ENCODE peak calls at places on chromosomes 7 and 10, in eight cellular contexts. F, S, M, R, E, X, K and O are unnamed samples.

GRCh38 chr7:135877799-135878198 is 99.4 kb downstream of the MTPN start:
- DNase-seq in F (peak), S (no peak), M (no peak), R (no peak), E (peak), X (no peak), K (no peak), O (peak)

GRCh38 chr7:101134399-101134980 is 7.6 kb downstream of the SERPINE1 start:
- DNase-seq in F (peak), S (no peak), M (no peak), R (no peak), E (no peak), X (peak), K (no peak), O (no peak)

GRCh38 chr7:139566736-139567646 is 43.5 kb downstream of the CLEC2L start:
- DNase-seq in F (no peak), S (no peak), M (no peak), R (peak), E (no peak), X (no peak), K (no peak), O (no peak)

GRCh38 chr10:43284341-43284910 is 17.6 kb upstream of the RASGEF1A start:
- DNase-seq in F (peak), S (peak), M (no peak), R (peak), E (peak), X (no peak), K (peak), O (no peak)

GRCh38 chr7:148255333-148255732 is 335.2 kb upstream of the C7orf33 start:
- DNase-seq in F (peak), S (peak), M (no peak), R (no peak), E (no peak), X (no peak), K (no peak), O (no peak)

GRCh38 chr10:88115406-88115805 is 252.0 kb downstream of the PTEN start:
- DNase-seq in F (no peak), S (no peak), M (no peak), R (no peak), E (no peak), X (no peak), K (no peak), O (no peak)

GRCh38 chr10:72291019-72291532 is 17.4 kb downstream of the DDIT4 start:
- DNase-seq in F (peak), S (no peak), M (no peak), R (no peak), E (no peak), X (no peak), K (peak), O (no peak)

GRCh38 chr7:82098410-82098809 is 328.6 kb upstream of the HGF start:
- DNase-seq in F (no peak), S (no peak), M (no peak), R (no peak), E (no peak), X (no peak), K (no peak), O (no peak)

GRCh38 chr10:57964371-57964770 is 303.3 kb downstream of the IPMK start:
- DNase-seq in F (peak), S (no peak), M (no peak), R (no peak), E (no peak), X (no peak), K (no peak), O (no peak)

GRCh38 chr7:27160147-27160545 is 3.7 kb upstream of the HOXA7 start:
- DNase-seq in F (peak), S (no peak), M (no peak), R (no peak), E (peak), X (no peak), K (no peak), O (no peak)

GRCh38 chr7:11206131-11206921 is 232.7 kb downstream of the PHF14 start:
- DNase-seq in F (no peak), S (no peak), M (no peak), R (no peak), E (no peak), X (peak), K (no peak), O (no peak)

GRCh38 chr10:974038-974784 is 14.0 kb upstream of the GTPBP4 start:
- DNase-seq in F (no peak), S (no peak), M (no peak), R (no peak), E (peak), X (no peak), K (no peak), O (no peak)

GRCh38 chr10:86583983-86584382 is 62.4 kb upstream of the WAPL start:
- DNase-seq in F (peak), S (no peak), M (no peak), R (peak), E (no peak), X (no peak), K (no peak), O (no peak)

GRCh38 chr7:56079450-56080185 is 13.1 kb downstream of the PHKG1 start:
- DNase-seq in F (peak), S (no peak), M (no peak), R (peak), E (no peak), X (peak), K (no peak), O (no peak)

GRCh38 chr10:63007112-63007511 is 126.0 kb upstream of the NRBF2 start:
- DNase-seq in F (no peak), S (no peak), M (no peak), R (no peak), E (no peak), X (no peak), K (no peak), O (no peak)

GRCh38 chr7:154627571-154628290 is 375.2 kb downstream of the PAXIP1 start:
- DNase-seq in F (no peak), S (no peak), M (no peak), R (no peak), E (no peak), X (no peak), K (no peak), O (no peak)

GRCh38 chr10:6580279-6581029 is 378 bp upstream of the PRKCQ start:
- DNase-seq in F (no peak), S (peak), M (peak), R (peak), E (peak), X (peak), K (peak), O (no peak)

GRCh38 chr7:101393865-101394264 is 31.2 kb downstream of the COL26A1 start:
- DNase-seq in F (no peak), S (no peak), M (no peak), R (no peak), E (no peak), X (no peak), K (no peak), O (no peak)

GRCh38 chr10:114925675-114926204 is 12.3 kb upstream of the TRUB1 start:
- DNase-seq in F (peak), S (no peak), M (no peak), R (no peak), E (peak), X (peak), K (peak), O (no peak)

GRCh38 chr7:28433604-28434254 is 21.4 kb downstream of the CREB5 start:
- DNase-seq in F (peak), S (no peak), M (peak), R (peak), E (peak), X (no peak), K (no peak), O (no peak)

GRCh38 chr10:44380829-44381600 is 3.9 kb downstream of the CXCL12 start:
- DNase-seq in F (no peak), S (no peak), M (no peak), R (peak), E (no peak), X (no peak), K (no peak), O (no peak)

GRCh38 chr10:125039354-125039769 is 97.4 kb downstream of the ZRANB1 start:
- DNase-seq in F (no peak), S (no peak), M (no peak), R (no peak), E (no peak), X (no peak), K (no peak), O (no peak)
- H3K4me3 ChIP-seq in F (no peak), S (no peak), M (no peak), R (no peak), E (no peak), X (no peak), K (no peak), O (no peak)

GRCh38 chr10:125727436-125727835 is 7.9 kb downstream of the EDRF1 start:
- DNase-seq in F (no peak), S (no peak), M (no peak), R (no peak), E (no peak), X (no peak), K (no peak), O (no peak)
- TF ChIP-seq EZH2 in F (no peak), S (no peak), M (no peak), R (no peak), E (no peak), X (no peak), K (no peak), O (no peak)

DNA sequence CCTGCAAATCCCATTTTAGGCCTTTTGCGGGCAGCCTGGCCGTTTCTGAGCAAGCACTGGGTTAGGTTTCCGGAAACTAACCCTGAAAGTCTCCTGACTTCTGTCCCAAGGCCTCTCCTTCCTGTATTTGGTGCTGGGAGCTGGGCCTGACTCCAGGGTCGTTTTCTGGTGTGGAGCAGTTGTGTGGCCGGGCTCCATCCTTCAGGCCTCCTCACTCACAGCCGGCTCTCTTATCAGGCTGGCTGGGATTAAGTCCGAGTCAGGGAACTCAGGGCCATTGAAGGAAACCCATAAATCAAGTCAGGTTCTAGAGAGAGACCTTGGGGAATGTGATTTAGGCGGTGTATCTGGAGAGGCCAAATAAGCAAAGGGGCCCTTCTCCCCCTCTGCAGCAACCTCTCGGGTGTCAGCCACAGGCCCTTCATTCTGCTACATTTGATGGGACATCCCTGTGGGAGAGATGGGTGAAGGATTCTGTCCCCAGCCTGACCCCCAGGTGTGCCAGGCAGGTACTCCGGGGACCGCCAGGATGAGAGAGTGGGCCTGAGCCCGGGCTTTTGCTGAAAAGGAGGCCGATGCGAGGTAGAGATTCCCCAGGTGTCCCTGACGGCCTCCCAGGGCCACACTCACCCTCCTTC is 3.3 kb downstream of the GATA3 start:
- DNase-seq in F (no peak), S (no peak), M (no peak), R (peak), E (peak), X (peak), K (no peak), O (no peak)
- H3K27ac ChIP-seq in F (no peak), S (no peak), M (no peak), R (no peak), E (peak), X (peak), K (peak), O (peak)

GRCh38 chr10:125061557-125062243 is 98.7 kb downstream of the CTBP2 start:
- DNase-seq in F (no peak), S (no peak), M (no peak), R (no peak), E (no peak), X (no peak), K (no peak), O (no peak)

GRCh38 chr10:125060038-125060437 is 100.3 kb downstream of the CTBP2 start:
- DNase-seq in F (no peak), S (no peak), M (no peak), R (no peak), E (no peak), X (peak), K (no peak), O (no peak)

GRCh38 chr10:125062244-125063208 is 97.8 kb downstream of the CTBP2 start:
- DNase-seq in F (no peak), S (no peak), M (no peak), R (no peak), E (no peak), X (no peak), K (no peak), O (no peak)

GRCh38 chr10:125060851-125061556 is 99.4 kb downstream of the CTBP2 start:
- DNase-seq in F (peak), S (no peak), M (peak), R (peak), E (peak), X (peak), K (peak), O (no peak)

GRCh38 chr10:125060486-125060850 is 99.9 kb downstream of the CTBP2 start:
- DNase-seq in F (no peak), S (no peak), M (no peak), R (no peak), E (no peak), X (no peak), K (no peak), O (no peak)
- H3K4me3 ChIP-seq in F (no peak), S (no peak), M (no peak), R (no peak), E (no peak), X (no peak), K (no peak), O (no peak)

GRCh38 chr7:69599211-69599878 is 1.1 kb downstream of the AUTS2 start:
- DNase-seq in F (no peak), S (no peak), M (no peak), R (peak), E (peak), X (no peak), K (peak), O (no peak)

GRCh38 chr7:69599879-69600764 is 1.8 kb downstream of the AUTS2 start:
- DNase-seq in F (no peak), S (no peak), M (no peak), R (peak), E (peak), X (no peak), K (peak), O (no peak)

GRCh38 chr7:69598081-69598486 is at the start of gene AUTS2:
- DNase-seq in F (peak), S (peak), M (peak), R (peak), E (peak), X (peak), K (peak), O (no peak)

GRCh38 chr7:69597278-69598076 is 798 bp upstream of the AUTS2 start:
- DNase-seq in F (no peak), S (no peak), M (no peak), R (peak), E (peak), X (peak), K (peak), O (no peak)

DNA sequence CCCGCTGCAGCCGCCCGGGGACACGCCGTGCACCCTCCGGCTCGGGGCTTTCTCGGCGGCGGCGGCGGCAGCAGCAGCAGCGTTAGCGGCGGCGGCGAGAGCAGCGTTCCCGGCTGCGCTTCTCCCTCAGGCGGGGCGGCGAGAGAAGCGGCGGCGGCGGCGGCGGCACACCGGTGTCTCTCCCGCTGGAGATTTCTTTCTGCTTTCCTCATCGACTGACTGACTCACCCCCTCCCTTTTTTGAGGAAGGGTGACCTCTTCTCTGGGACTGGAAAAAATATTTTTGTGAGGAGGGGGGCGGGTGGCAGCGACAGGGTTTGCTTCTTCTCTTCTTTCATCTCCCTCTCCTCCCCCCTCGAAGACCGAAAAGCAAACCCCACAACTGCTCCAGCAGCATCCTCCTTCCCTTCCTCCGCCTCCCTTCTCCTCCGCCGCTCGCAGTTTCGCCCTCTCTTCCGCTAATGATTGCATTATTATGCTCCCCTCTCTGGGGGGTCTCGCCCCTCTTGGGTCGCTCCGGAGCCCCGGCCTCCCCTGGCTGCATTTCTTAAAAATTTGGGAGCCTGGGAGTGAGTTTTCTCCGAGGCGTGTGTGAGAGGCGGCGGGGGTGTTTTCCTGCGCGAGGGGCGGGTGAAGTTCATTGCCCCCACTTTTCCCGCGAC is 343 bp downstream of the AUTS2 start:
- DNase-seq in F (no peak), S (no peak), M (no peak), R (peak), E (no peak), X (no peak), K (peak), O (no peak)
- TF ChIP-seq EZH2 in F (peak), S (no peak), M (no peak), R (no peak), E (no peak), X (no peak), K (no peak), O (no peak)

DNA sequence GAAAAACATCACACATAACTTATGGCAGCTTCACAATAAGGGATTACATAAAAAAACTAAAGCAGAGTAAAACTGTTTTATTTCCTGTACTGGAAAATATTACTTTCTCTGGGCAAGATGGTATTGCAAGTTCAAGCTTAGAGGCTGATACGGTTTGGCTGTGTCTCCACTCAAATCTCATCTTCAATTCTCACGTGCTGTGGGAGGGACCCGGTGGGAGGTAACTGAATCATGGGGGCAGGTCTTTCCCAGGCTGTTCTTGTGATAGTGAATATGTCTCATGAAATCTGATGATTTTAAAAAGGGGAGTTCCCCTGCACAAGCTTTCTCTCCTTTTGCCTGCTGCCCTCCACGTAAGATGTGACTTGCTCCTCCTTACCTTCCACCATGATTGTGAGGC is 5.1 kb upstream of the LRRC27 start:
- DNase-seq in F (no peak), S (no peak), M (no peak), R (no peak), E (no peak), X (no peak), K (no peak), O (no peak)
- H3K27ac ChIP-seq in F (no peak), S (no peak), M (no peak), R (no peak), E (no peak), X (no peak), K (no peak), O (no peak)

DNA sequence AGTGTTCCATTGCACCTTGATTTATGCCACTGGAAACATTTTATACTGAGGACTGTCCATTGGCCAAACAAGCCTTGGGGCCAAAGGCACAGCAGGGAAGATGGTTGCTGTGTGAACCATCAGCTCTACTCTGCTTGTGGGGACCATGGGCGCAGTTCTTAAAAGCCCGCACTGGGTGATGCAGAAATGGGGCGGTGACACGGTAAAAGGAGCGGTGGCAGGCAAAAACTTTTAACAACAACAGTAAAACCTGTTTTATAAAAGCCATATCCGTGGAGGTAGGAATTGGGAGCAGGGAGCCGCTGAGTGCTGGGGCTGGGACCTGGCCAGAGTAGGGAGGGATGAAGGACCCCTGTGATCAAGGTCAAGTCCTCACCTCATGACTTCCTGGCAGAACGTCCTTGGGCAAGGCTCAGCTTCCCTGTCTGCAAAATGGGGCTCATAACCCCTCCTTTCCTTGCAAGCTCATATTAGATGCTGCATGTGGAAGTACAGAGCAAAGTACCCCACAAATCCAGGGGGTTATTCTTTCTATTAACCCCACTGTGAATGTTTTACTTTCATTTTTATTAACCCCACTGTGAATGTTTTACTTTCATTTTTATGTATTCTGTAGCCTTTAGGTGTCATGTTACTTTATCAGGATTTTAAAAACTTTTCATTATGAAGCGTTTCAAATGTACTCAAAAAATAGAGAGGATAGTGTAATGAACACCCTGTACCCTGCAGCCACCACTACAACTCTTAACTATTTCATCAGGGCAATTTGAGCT is 78.3 kb downstream of the GRK5 start:
- DNase-seq in F (no peak), S (no peak), M (no peak), R (no peak), E (no peak), X (no peak), K (no peak), O (no peak)
- H3K4me3 ChIP-seq in F (no peak), S (peak), M (no peak), R (no peak), E (no peak), X (no peak), K (peak), O (no peak)

GRCh38 chr10:117536862-117537435 is 5.6 kb upstream of the EMX2 start:
- DNase-seq in F (no peak), S (no peak), M (no peak), R (peak), E (no peak), X (no peak), K (no peak), O (no peak)
- TF ChIP-seq EZH2 in F (no peak), S (no peak), M (peak), R (no peak), E (peak), X (peak), K (no peak), O (no peak)

DNA sequence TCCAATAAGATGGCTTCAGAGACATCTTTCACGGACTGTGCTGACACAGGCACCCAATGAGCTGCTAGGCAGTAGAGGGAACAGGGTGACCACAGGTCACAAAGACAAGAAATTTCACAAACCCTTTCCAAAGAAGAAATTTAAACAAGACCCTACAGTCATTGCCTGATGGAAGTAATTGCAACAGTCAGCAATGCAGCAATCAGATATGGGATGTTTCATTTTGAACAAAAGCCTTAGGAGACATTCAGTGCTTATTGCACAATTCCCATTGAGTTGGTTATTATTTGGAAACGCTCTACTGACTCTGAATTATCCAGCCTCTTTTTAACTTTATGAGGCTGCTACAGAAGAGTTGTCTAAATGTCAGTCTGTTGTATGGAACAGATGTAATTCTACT is 85.5 kb downstream of the ETV1 start:
- DNase-seq in F (no peak), S (no peak), M (no peak), R (no peak), E (no peak), X (no peak), K (no peak), O (no peak)
- H3K27ac ChIP-seq in F (no peak), S (no peak), M (no peak), R (no peak), E (no peak), X (no peak), K (no peak), O (no peak)

GRCh38 chr10:29728541-29729049 is 93.8 kb upstream of the SVIL start:
- DNase-seq in F (no peak), S (no peak), M (no peak), R (peak), E (no peak), X (peak), K (no peak), O (no peak)
- H3K4me3 ChIP-seq in F (no peak), S (no peak), M (peak), R (no peak), E (no peak), X (no peak), K (no peak), O (no peak)